ENCODE peak calls at places on chromosomes 2 and 18, in four cellular contexts. B is GM12878; E is right lobe of liver; F is CD4-positive, alpha-beta T cell. Y is an unnamed sample. For H3K27me3, the result is how much of the 10 kb centered on the place peaks cover.

GRCh38 chr2:120949027-120949956 is 213.6 kb downstream of the GLI2 start:
- DNase-seq in B (no peak), E (no peak), F (no peak), Y (no peak)

GRCh38 chr2:40118622-40119021 is 333.3 kb downstream of the SLC8A1 start:
- DNase-seq in B (no peak), E (no peak), F (no peak), Y (no peak)

GRCh38 chr18:76981388-76981968 is 151.1 kb downstream of the MBP start:
- DNase-seq in B (peak), E (peak), F (no peak), Y (no peak)

GRCh38 chr2:121804340-121804739 is 48.9 kb downstream of the TSN start:
- DNase-seq in B (peak), E (no peak), F (no peak), Y (no peak)

GRCh38 chr2:44543773-44544725 is 182.3 kb downstream of the CAMKMT start:
- DNase-seq in B (no peak), E (no peak), F (no peak), Y (no peak)

GRCh38 chr18:21450913-21451312 is 149.6 kb downstream of the ESCO1 start:
- DNase-seq in B (no peak), E (no peak), F (no peak), Y (no peak)

GRCh38 chr2:197873293-197873701 is 68.9 kb downstream of the PLCL1 start:
- DNase-seq in B (no peak), E (no peak), F (no peak), Y (peak)

GRCh38 chr2:203646266-203646864 is 60.1 kb upstream of the CD28 start:
- DNase-seq in B (no peak), E (peak), F (no peak), Y (no peak)

GRCh38 chr2:203492965-203493364 is 42.1 kb downstream of the RAPH1 start:
- DNase-seq in B (no peak), E (no peak), F (no peak), Y (no peak)

GRCh38 chr2:227864161-227864756 is 7.2 kb upstream of the DAW1 start:
- DNase-seq in B (no peak), E (no peak), F (no peak), Y (peak)

GRCh38 chr2:58215429-58215828 is 25.7 kb downstream of the FANCL start:
- DNase-seq in B (no peak), E (no peak), F (no peak), Y (no peak)

GRCh38 chr2:80462654-80463053 is 158.1 kb upstream of the LRRTM1 start:
- DNase-seq in B (no peak), E (no peak), F (no peak), Y (no peak)

GRCh38 chr2:226077841-226078240 is 678.3 kb downstream of the NYAP2 start:
- DNase-seq in B (no peak), E (no peak), F (no peak), Y (no peak)

GRCh38 chr2:132460781-132461180 is 44.2 kb downstream of the GPR39 start:
- DNase-seq in B (no peak), E (no peak), F (no peak), Y (no peak)

GRCh38 chr18:75071484-75071785 is 137.5 kb downstream of the PTGR3 start:
- DNase-seq in B (no peak), E (no peak), F (no peak), Y (no peak)

GRCh38 chr2:197306691-197307030 is 3.9 kb downstream of the ANKRD44 start:
- DNase-seq in B (no peak), E (peak), F (peak), Y (no peak)

GRCh38 chr2:45184606-45185005 is 175.4 kb upstream of the SIX2 start:
- DNase-seq in B (no peak), E (no peak), F (no peak), Y (peak)

GRCh38 chr2:31060397-31060796 is 77.8 kb downstream of the GALNT14 start:
- DNase-seq in B (no peak), E (no peak), F (no peak), Y (no peak)

GRCh38 chr2:221283896-221284295 is 288.2 kb downstream of the EPHA4 start:
- DNase-seq in B (no peak), E (no peak), F (no peak), Y (no peak)

GRCh38 chr2:205427112-205427511 is 255.2 kb upstream of the NRP2 start:
- DNase-seq in B (no peak), E (no peak), F (no peak), Y (no peak)

GRCh38 chr2:173159794-173160463 is 84.3 kb downstream of the MAP3K20 start:
- DNase-seq in B (no peak), E (peak), F (no peak), Y (peak)

DNA sequence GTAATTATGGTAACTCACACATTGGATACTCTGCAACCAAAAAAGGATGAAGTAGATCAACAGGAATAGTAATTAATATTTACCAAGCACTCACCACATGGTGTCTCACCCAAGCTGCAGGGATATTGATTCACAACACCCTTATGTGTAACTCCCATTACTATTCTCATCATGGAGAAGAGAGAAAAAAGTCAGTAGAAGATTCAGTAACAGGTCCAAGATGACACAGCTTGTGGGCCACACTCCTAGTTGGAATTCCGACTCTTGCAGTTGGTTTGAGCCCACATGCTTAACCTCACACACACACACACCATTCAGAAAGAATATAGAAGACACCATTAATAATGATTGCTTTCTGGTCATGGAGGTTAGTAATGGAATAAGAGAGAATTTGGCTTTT is 1.7 kb upstream of the MLPH start:
- DNase-seq in B (no peak), E (no peak), F (no peak), Y (no peak)
- H3K27me3 ChIP-seq in B (under half), E (under half), F (under half), Y (under half)

DNA sequence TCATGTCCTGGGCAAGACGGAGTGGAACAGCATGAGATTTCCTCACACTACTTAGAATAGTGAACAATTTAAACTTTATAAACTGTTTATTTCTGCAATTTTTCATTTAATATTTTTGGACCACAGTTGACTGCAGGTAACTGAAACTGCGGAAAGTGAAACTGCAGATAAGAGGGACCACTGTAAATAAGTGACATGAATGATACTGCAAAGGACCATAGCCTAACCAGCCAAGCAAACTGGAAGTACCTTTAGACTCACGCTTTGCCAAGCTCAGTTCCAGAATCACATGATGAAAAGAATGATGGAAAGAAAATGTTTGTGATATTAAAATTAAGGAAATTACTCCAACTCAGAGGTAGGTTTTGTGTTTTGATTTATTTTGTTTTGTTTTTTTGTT is 94.6 kb upstream of the ITGA4 start:
- DNase-seq in B (no peak), E (no peak), F (no peak), Y (no peak)
- H3K27me3 ChIP-seq in B (under half), E (under half), F (under half), Y (under half)

GRCh38 chr18:48136051-48136543 is 205.6 kb upstream of the SMAD2 start:
- DNase-seq in B (no peak), E (peak), F (no peak), Y (peak)

GRCh38 chr18:48135436-48135966 is 205.0 kb upstream of the SMAD2 start:
- DNase-seq in B (no peak), E (peak), F (no peak), Y (no peak)

GRCh38 chr18:48137354-48138208 is 207.1 kb upstream of the SMAD2 start:
- DNase-seq in B (no peak), E (no peak), F (no peak), Y (no peak)

GRCh38 chr18:48138211-48138610 is 207.8 kb upstream of the SMAD2 start:
- DNase-seq in B (no peak), E (no peak), F (no peak), Y (no peak)

DNA sequence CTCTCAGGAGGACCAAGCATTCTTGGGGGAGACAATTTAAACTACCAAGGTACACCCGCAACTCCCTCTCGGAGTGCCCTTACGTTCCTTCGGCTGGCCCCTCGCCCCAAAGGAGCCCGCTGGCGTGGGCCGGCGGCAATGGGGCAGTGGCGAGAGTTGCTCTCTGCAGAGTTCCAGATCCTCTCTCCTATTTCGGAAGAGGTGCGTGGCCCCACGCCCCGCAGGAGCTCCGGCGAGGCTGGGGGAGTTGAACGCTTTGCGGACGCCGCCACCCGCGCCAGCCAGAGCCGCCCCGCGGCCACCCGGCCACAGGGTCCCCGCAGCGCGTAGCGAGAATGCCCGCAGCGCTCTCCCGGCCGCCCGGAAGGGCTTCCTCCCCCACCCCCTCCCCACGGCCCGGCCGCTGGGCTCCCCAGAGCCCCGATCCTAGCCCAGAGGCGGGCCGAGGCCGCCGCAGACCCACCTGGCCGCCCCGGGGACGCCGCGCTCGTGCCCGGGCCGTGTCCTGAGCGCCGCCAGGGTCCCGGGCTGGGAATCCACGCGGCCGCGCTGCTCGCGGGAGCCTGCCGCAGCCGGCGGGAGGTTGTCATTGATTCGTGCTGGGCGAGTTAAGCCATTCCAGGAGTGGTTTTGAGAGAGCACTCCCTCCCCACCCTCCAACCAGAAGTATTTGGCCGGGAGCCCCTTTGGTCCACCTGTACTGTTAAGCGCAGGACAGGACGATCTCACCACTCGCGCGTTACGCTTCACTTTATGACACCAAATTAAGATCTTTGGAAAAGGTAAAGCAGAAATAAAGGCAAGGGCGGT is 206.3 kb upstream of the SMAD2 start:
- DNase-seq in B (no peak), E (peak), F (no peak), Y (peak)
- H3K27me3 ChIP-seq in B (under half), E (under half), F (under half), Y (under half)

GRCh38 chr18:62715439-62715792 is at the start of gene PHLPP1:
- DNase-seq in B (no peak), E (no peak), F (no peak), Y (no peak)

GRCh38 chr18:62714671-62715438 is 486 bp upstream of the PHLPP1 start:
- DNase-seq in B (peak), E (peak), F (peak), Y (peak)

GRCh38 chr18:62716679-62717058 is 1.3 kb downstream of the PHLPP1 start:
- DNase-seq in B (no peak), E (peak), F (peak), Y (peak)

GRCh38 chr18:62717059-62717849 is 1.9 kb downstream of the PHLPP1 start:
- DNase-seq in B (no peak), E (peak), F (peak), Y (peak)

GRCh38 chr18:62715829-62716678 is 713 bp downstream of the PHLPP1 start:
- DNase-seq in B (no peak), E (peak), F (peak), Y (peak)
- H3K27me3 ChIP-seq in B (under half), E (under half), F (under half), Y (under half)

GRCh38 chr2:176099737-176100546 is at the start of gene HOXD12:
- DNase-seq in B (no peak), E (no peak), F (no peak), Y (no peak)

GRCh38 chr2:176100547-176101140 is 1.0 kb downstream of the HOXD12 start:
- DNase-seq in B (no peak), E (no peak), F (no peak), Y (no peak)

GRCh38 chr2:176102309-176102866 is 2.8 kb downstream of the HOXD12 start:
- DNase-seq in B (no peak), E (no peak), F (no peak), Y (no peak)

GRCh38 chr2:176101862-176102261 is 2.3 kb downstream of the HOXD12 start:
- DNase-seq in B (no peak), E (no peak), F (no peak), Y (no peak)

DNA sequence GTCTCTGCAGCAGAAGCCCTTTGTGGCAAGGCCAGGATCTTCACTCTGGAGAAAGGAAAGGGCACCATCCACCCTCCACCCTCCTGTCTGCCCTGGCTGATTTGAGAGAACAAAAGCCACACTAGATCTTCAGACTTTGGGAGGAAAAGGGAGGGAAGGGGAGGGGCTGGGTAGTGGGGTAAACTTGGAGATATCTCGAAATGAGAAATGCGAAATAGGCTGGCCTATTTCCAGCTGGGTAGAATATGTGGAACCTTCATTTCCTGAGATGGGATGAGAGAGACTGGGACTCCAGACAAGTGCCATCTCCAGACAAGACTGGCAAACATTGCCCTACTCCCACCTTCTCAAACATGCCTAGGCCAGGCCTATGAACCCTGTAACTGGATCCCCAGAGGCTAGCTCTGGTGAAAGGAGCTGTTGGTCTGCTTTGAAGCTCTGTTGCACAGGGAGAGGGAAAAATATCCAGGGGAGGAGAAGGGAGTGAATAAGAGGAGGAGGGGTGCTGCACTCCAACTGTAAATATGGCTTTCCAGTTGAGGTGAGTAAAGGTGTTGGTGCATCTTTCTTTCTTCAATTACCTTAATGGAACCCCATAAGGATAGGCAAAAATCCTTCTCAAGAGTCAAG is 1.7 kb downstream of the HOXD12 start:
- DNase-seq in B (no peak), E (no peak), F (no peak), Y (no peak)
- H3K27me3 ChIP-seq in B (under half), E (half or more), F (half or more), Y (half or more)

GRCh38 chr18:57435851-57436192 is 648 bp downstream of the ONECUT2 start:
- DNase-seq in B (no peak), E (no peak), F (no peak), Y (no peak)

GRCh38 chr18:57434536-57435494 is at the start of gene ONECUT2:
- DNase-seq in B (no peak), E (peak), F (peak), Y (peak)

GRCh38 chr18:57432765-57433400 is 2.3 kb upstream of the ONECUT2 start:
- DNase-seq in B (no peak), E (no peak), F (no peak), Y (no peak)

GRCh38 chr18:57433492-57434176 is 1.5 kb upstream of the ONECUT2 start:
- DNase-seq in B (no peak), E (no peak), F (no peak), Y (no peak)

DNA sequence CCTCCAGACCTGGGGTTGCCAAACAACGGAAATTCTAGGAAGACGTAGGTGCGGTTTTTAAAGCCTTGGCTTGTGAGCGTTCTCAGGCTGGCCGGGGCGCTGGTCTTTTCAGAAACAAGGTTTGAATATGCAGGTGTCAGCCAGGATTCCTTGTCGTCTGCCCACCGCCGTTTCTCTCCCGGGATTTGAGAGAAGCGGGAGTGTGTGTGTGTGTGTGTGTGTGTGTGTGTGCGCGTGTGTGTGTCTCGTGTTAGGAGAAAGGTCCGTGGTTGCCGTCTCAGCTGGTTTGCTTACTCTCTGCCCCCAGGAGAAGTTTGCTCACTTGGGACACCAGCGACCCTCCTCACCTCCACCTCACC is 1.0 kb upstream of the ONECUT2 start:
- DNase-seq in B (no peak), E (peak), F (no peak), Y (no peak)
- H3K27me3 ChIP-seq in B (under half), E (under half), F (half or more), Y (half or more)

GRCh38 chr2:74278694-74279093 is 64.5 kb downstream of the SLC4A5 start:
- DNase-seq in B (no peak), E (no peak), F (no peak), Y (no peak)
- H3K27me3 ChIP-seq in B (under half), E (under half), F (under half), Y (under half)

GRCh38 chr2:119521437-119521825 is 2.9 kb downstream of the SCTR start:
- DNase-seq in B (no peak), E (no peak), F (no peak), Y (no peak)
- H3K27me3 ChIP-seq in B (under half), E (under half), F (under half), Y (under half)

DNA sequence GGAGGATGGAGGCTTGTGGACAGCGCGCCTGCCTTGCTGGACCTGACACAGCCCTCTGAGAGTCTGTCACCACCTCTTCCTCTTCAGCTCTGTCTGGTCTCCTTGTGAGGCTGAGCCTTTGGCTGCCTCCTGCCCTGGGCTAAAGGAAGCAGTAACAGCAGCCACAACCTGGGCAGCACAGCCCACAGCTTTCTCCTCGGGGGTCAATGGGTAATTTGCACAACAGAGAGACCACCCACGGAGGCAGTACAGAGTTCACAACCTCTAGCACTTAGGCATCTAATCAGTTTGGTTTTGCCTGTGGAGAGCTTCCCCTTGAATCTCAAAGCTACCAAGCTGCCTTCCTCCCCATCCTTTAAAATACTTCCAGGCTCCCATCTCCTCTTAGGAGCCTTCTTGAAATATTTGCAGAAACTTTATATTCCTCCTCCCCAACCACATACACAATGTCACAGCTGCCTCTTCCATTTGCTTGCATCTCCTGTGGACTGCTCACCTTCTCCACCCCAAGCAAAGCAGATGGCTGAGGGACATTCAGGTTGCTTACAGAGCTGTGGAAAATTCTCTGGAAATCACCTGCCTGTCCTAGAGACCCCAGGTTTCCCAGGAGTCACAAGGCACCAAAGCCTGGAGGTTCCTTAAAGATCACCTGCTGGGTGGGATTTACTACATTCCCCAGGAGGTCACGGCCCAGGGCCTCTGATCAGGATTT is 410.4 kb upstream of the TNP1 start:
- DNase-seq in B (no peak), E (no peak), F (no peak), Y (no peak)
- H3K27me3 ChIP-seq in B (under half), E (under half), F (under half), Y (under half)